ENCODE peak calls at places on chromosomes 5 and 9, in ten cellular contexts. One of them, this sample, is unnamed.

GRCh38 chr9:134328341-134328840 is 2.1 kb downstream of the RXRA start:
- DNase-seq in HCT116: no peak
- DNase-seq in OCI-LY7: no peak
- DNase-seq in IMR-90: peak
- DNase-seq in left ventricle myocardium inferior: peak
- DNase-seq in transverse colon: peak
- DNase-seq in brain microvascular endothelial cell: no peak
- DNase-seq in tibial nerve: no peak
- DNase-seq in dorsolateral prefrontal cortex: no peak
- DNase-seq in ascending aorta: no peak
- DNase-seq in this sample: no peak

GRCh38 chr9:109906766-109907382 is 126.9 kb downstream of the PALM2AKAP2 start:
- DNase-seq in brain microvascular endothelial cell: peak
- DNase-seq in ascending aorta: no peak
- DNase-seq in HCT116: no peak
- DNase-seq in tibial nerve: no peak
- DNase-seq in IMR-90: peak
- DNase-seq in OCI-LY7: peak
- DNase-seq in left ventricle myocardium inferior: no peak
- DNase-seq in dorsolateral prefrontal cortex: no peak
- DNase-seq in transverse colon: no peak
- DNase-seq in this sample: no peak

GRCh38 chr9:129888809-129889460 is 53.7 kb downstream of the USP20 start:
- DNase-seq in IMR-90: no peak
- DNase-seq in dorsolateral prefrontal cortex: no peak
- DNase-seq in left ventricle myocardium inferior: no peak
- DNase-seq in OCI-LY7: no peak
- DNase-seq in HCT116: no peak
- DNase-seq in transverse colon: no peak
- DNase-seq in ascending aorta: no peak
- DNase-seq in tibial nerve: no peak
- DNase-seq in brain microvascular endothelial cell: no peak
- DNase-seq in this sample: no peak

GRCh38 chr5:135031146-135031812 is 2.7 kb downstream of the PITX1 start:
- DNase-seq in OCI-LY7: no peak
- DNase-seq in dorsolateral prefrontal cortex: no peak
- DNase-seq in HCT116: no peak
- DNase-seq in left ventricle myocardium inferior: peak
- DNase-seq in transverse colon: no peak
- DNase-seq in IMR-90: peak
- DNase-seq in brain microvascular endothelial cell: no peak
- DNase-seq in ascending aorta: no peak
- DNase-seq in tibial nerve: no peak
- DNase-seq in this sample: no peak

GRCh38 chr5:31815394-31815793 is 176.5 kb downstream of the PDZD2 start:
- DNase-seq in OCI-LY7: no peak
- DNase-seq in brain microvascular endothelial cell: no peak
- DNase-seq in ascending aorta: no peak
- DNase-seq in IMR-90: no peak
- DNase-seq in dorsolateral prefrontal cortex: no peak
- DNase-seq in left ventricle myocardium inferior: no peak
- DNase-seq in transverse colon: no peak
- DNase-seq in HCT116: no peak
- DNase-seq in tibial nerve: no peak
- DNase-seq in this sample: no peak

GRCh38 chr5:171826132-171826531 is 40.5 kb downstream of the SMIM23 start:
- DNase-seq in IMR-90: peak
- DNase-seq in transverse colon: no peak
- DNase-seq in HCT116: no peak
- DNase-seq in dorsolateral prefrontal cortex: no peak
- DNase-seq in ascending aorta: no peak
- DNase-seq in tibial nerve: no peak
- DNase-seq in OCI-LY7: no peak
- DNase-seq in left ventricle myocardium inferior: no peak
- DNase-seq in brain microvascular endothelial cell: peak
- DNase-seq in this sample: no peak

GRCh38 chr5:69024241-69024651 is 69.6 kb upstream of the SLC30A5 start:
- DNase-seq in HCT116: peak
- DNase-seq in tibial nerve: no peak
- DNase-seq in brain microvascular endothelial cell: no peak
- DNase-seq in dorsolateral prefrontal cortex: no peak
- DNase-seq in IMR-90: peak
- DNase-seq in left ventricle myocardium inferior: no peak
- DNase-seq in transverse colon: no peak
- DNase-seq in OCI-LY7: peak
- DNase-seq in ascending aorta: no peak
- DNase-seq in this sample: no peak

GRCh38 chr5:153539983-153540382 is 49.5 kb downstream of the GRIA1 start:
- DNase-seq in transverse colon: no peak
- DNase-seq in HCT116: no peak
- DNase-seq in left ventricle myocardium inferior: no peak
- DNase-seq in brain microvascular endothelial cell: no peak
- DNase-seq in dorsolateral prefrontal cortex: no peak
- DNase-seq in IMR-90: no peak
- DNase-seq in ascending aorta: no peak
- DNase-seq in OCI-LY7: no peak
- DNase-seq in tibial nerve: no peak
- DNase-seq in this sample: no peak

GRCh38 chr5:141484499-141485304 is at the start of gene PCDHGC4:
- DNase-seq in ascending aorta: no peak
- DNase-seq in tibial nerve: no peak
- DNase-seq in IMR-90: no peak
- DNase-seq in HCT116: no peak
- DNase-seq in dorsolateral prefrontal cortex: peak
- DNase-seq in brain microvascular endothelial cell: no peak
- DNase-seq in left ventricle myocardium inferior: no peak
- DNase-seq in transverse colon: no peak
- DNase-seq in OCI-LY7: peak
- DNase-seq in this sample: no peak

GRCh38 chr5:154824070-154824469 is 26.3 kb downstream of the FAXDC2 start:
- DNase-seq in brain microvascular endothelial cell: no peak
- DNase-seq in ascending aorta: no peak
- DNase-seq in left ventricle myocardium inferior: no peak
- DNase-seq in IMR-90: no peak
- DNase-seq in tibial nerve: no peak
- DNase-seq in dorsolateral prefrontal cortex: no peak
- DNase-seq in OCI-LY7: no peak
- DNase-seq in HCT116: no peak
- DNase-seq in transverse colon: no peak
- DNase-seq in this sample: no peak

GRCh38 chr9:83456226-83456625 is 82.0 kb downstream of the FRMD3 start:
- DNase-seq in OCI-LY7: no peak
- DNase-seq in transverse colon: no peak
- DNase-seq in left ventricle myocardium inferior: no peak
- DNase-seq in HCT116: no peak
- DNase-seq in tibial nerve: no peak
- DNase-seq in brain microvascular endothelial cell: no peak
- DNase-seq in ascending aorta: no peak
- DNase-seq in dorsolateral prefrontal cortex: no peak
- DNase-seq in IMR-90: no peak
- DNase-seq in this sample: no peak

GRCh38 chr9:137454145-137454505 is 5.0 kb downstream of the NSMF start:
- DNase-seq in brain microvascular endothelial cell: no peak
- DNase-seq in IMR-90: no peak
- DNase-seq in HCT116: no peak
- DNase-seq in OCI-LY7: peak
- DNase-seq in transverse colon: peak
- DNase-seq in tibial nerve: no peak
- DNase-seq in ascending aorta: peak
- DNase-seq in dorsolateral prefrontal cortex: peak
- DNase-seq in left ventricle myocardium inferior: peak
- DNase-seq in this sample: peak

GRCh38 chr5:151093476-151093889 is 12.6 kb upstream of the TNIP1 start:
- DNase-seq in tibial nerve: peak
- DNase-seq in left ventricle myocardium inferior: no peak
- DNase-seq in ascending aorta: peak
- DNase-seq in brain microvascular endothelial cell: peak
- DNase-seq in IMR-90: peak
- DNase-seq in HCT116: no peak
- DNase-seq in transverse colon: no peak
- DNase-seq in dorsolateral prefrontal cortex: no peak
- DNase-seq in OCI-LY7: no peak
- DNase-seq in this sample: no peak

GRCh38 chr5:160197341-160198147 is 31.8 kb upstream of the FABP6 start:
- DNase-seq in OCI-LY7: no peak
- DNase-seq in tibial nerve: no peak
- DNase-seq in dorsolateral prefrontal cortex: no peak
- DNase-seq in ascending aorta: no peak
- DNase-seq in transverse colon: no peak
- DNase-seq in left ventricle myocardium inferior: peak
- DNase-seq in IMR-90: peak
- DNase-seq in brain microvascular endothelial cell: peak
- DNase-seq in HCT116: no peak
- DNase-seq in this sample: no peak

GRCh38 chr5:180352116-180352975 is 790 bp downstream of the GFPT2 start:
- DNase-seq in OCI-LY7: no peak
- DNase-seq in transverse colon: no peak
- DNase-seq in left ventricle myocardium inferior: peak
- DNase-seq in IMR-90: no peak
- DNase-seq in tibial nerve: peak
- DNase-seq in dorsolateral prefrontal cortex: no peak
- DNase-seq in ascending aorta: no peak
- DNase-seq in HCT116: no peak
- DNase-seq in brain microvascular endothelial cell: no peak
- DNase-seq in this sample: peak
- TF ChIP-seq CTCF in OCI-LY7: no peak
- TF ChIP-seq CTCF in transverse colon: no peak
- TF ChIP-seq CTCF in left ventricle myocardium inferior: no peak
- TF ChIP-seq CTCF in IMR-90: no peak
- TF ChIP-seq CTCF in tibial nerve: no peak
- TF ChIP-seq CTCF in dorsolateral prefrontal cortex: no peak
- TF ChIP-seq CTCF in ascending aorta: no peak
- TF ChIP-seq CTCF in HCT116: no peak
- TF ChIP-seq CTCF in brain microvascular endothelial cell: no peak
- TF ChIP-seq CTCF in this sample: no peak

GRCh38 chr5:100899675-100900074 is 3.4 kb downstream of the ST8SIA4 start:
- DNase-seq in ascending aorta: no peak
- DNase-seq in tibial nerve: no peak
- DNase-seq in left ventricle myocardium inferior: no peak
- DNase-seq in transverse colon: no peak
- DNase-seq in HCT116: no peak
- DNase-seq in IMR-90: no peak
- DNase-seq in brain microvascular endothelial cell: no peak
- DNase-seq in dorsolateral prefrontal cortex: no peak
- DNase-seq in OCI-LY7: no peak
- DNase-seq in this sample: no peak
- H3K27ac ChIP-seq in ascending aorta: no peak
- H3K27ac ChIP-seq in tibial nerve: peak
- H3K27ac ChIP-seq in left ventricle myocardium inferior: peak
- H3K27ac ChIP-seq in transverse colon: peak
- H3K27ac ChIP-seq in HCT116: no peak
- H3K27ac ChIP-seq in IMR-90: no peak
- H3K27ac ChIP-seq in brain microvascular endothelial cell: no peak
- H3K27ac ChIP-seq in dorsolateral prefrontal cortex: no peak
- H3K27ac ChIP-seq in OCI-LY7: peak
- H3K27ac ChIP-seq in this sample: no peak

DNA sequence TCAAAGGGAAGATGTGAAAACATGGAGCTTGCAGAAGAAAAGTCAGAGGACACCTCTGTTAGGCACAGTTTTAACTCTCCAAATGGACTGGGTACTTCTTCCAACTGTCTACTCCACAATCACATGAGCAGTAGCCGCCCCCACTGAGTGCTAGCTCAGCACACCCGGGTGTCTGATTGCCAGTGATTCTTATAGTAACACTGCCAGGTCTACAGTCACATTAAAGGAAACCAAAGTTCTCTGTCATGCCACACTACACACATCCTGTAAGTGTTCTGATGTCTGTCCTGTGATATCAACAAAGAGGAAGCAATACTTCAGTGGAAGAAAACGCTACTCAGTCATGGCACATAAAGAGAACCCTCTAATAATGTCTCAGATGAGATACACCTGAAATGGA is at the start of gene HAVCR2:
- DNase-seq in left ventricle myocardium inferior: no peak
- DNase-seq in ascending aorta: peak
- DNase-seq in IMR-90: no peak
- DNase-seq in transverse colon: peak
- DNase-seq in dorsolateral prefrontal cortex: peak
- DNase-seq in brain microvascular endothelial cell: no peak
- DNase-seq in tibial nerve: peak
- DNase-seq in HCT116: no peak
- DNase-seq in OCI-LY7: peak
- DNase-seq in this sample: no peak
- H3K4me3 ChIP-seq in left ventricle myocardium inferior: peak
- H3K4me3 ChIP-seq in ascending aorta: peak
- H3K4me3 ChIP-seq in IMR-90: no peak
- H3K4me3 ChIP-seq in transverse colon: no peak
- H3K4me3 ChIP-seq in dorsolateral prefrontal cortex: peak
- H3K4me3 ChIP-seq in brain microvascular endothelial cell: no peak
- H3K4me3 ChIP-seq in tibial nerve: no peak
- H3K4me3 ChIP-seq in HCT116: no peak
- H3K4me3 ChIP-seq in OCI-LY7: peak
- H3K4me3 ChIP-seq in this sample: no peak

GRCh38 chr5:13278148-13278547 is 666.3 kb downstream of the DNAH5 start:
- DNase-seq in left ventricle myocardium inferior: no peak
- DNase-seq in dorsolateral prefrontal cortex: no peak
- DNase-seq in HCT116: no peak
- DNase-seq in tibial nerve: no peak
- DNase-seq in IMR-90: no peak
- DNase-seq in transverse colon: no peak
- DNase-seq in brain microvascular endothelial cell: no peak
- DNase-seq in ascending aorta: no peak
- DNase-seq in OCI-LY7: peak
- DNase-seq in this sample: no peak
- TF ChIP-seq CTCF in left ventricle myocardium inferior: no peak
- TF ChIP-seq CTCF in dorsolateral prefrontal cortex: peak
- TF ChIP-seq CTCF in HCT116: peak
- TF ChIP-seq CTCF in tibial nerve: no peak
- TF ChIP-seq CTCF in IMR-90: no peak
- TF ChIP-seq CTCF in transverse colon: no peak
- TF ChIP-seq CTCF in brain microvascular endothelial cell: peak
- TF ChIP-seq CTCF in ascending aorta: no peak
- TF ChIP-seq CTCF in OCI-LY7: peak
- TF ChIP-seq CTCF in this sample: peak

This sample was measured in RWPE2.